ENCODE peak calls at places on chromosomes 12 and 14, in ten cellular contexts. One of them, this sample, is unnamed. For H3K27me3, the result is how much of the 10 kb centered on the place peaks cover.

GRCh38 chr14:105485720-105486332 is 860 bp upstream of the CRIP1 start:
- DNase-seq in left ventricle myocardium inferior: peak
- DNase-seq in uterus: no peak
- DNase-seq in GM12878: no peak
- DNase-seq in ovary: no peak
- DNase-seq in PC-3: peak
- DNase-seq in tibial artery: no peak
- DNase-seq in cardiac muscle cell: peak
- DNase-seq in A673: peak
- DNase-seq in right atrium auricular region: no peak
- DNase-seq in this sample: no peak

GRCh38 chr12:106645074-106645421 is 62.2 kb downstream of the RFX4 start:
- DNase-seq in cardiac muscle cell: peak
- DNase-seq in A673: peak
- DNase-seq in tibial artery: no peak
- DNase-seq in GM12878: no peak
- DNase-seq in left ventricle myocardium inferior: peak
- DNase-seq in PC-3: peak
- DNase-seq in uterus: no peak
- DNase-seq in right atrium auricular region: peak
- DNase-seq in ovary: no peak
- DNase-seq in this sample: no peak

GRCh38 chr12:84946753-84947152 is 34.2 kb upstream of the SLC6A15 start:
- DNase-seq in uterus: no peak
- DNase-seq in PC-3: no peak
- DNase-seq in right atrium auricular region: no peak
- DNase-seq in ovary: no peak
- DNase-seq in left ventricle myocardium inferior: no peak
- DNase-seq in tibial artery: no peak
- DNase-seq in A673: no peak
- DNase-seq in cardiac muscle cell: no peak
- DNase-seq in GM12878: no peak
- DNase-seq in this sample: no peak

GRCh38 chr14:106268013-106268727 is 741.8 kb downstream of the TMEM121 start:
- DNase-seq in ovary: no peak
- DNase-seq in GM12878: no peak
- DNase-seq in tibial artery: no peak
- DNase-seq in left ventricle myocardium inferior: no peak
- DNase-seq in PC-3: no peak
- DNase-seq in cardiac muscle cell: no peak
- DNase-seq in A673: peak
- DNase-seq in right atrium auricular region: no peak
- DNase-seq in uterus: no peak
- DNase-seq in this sample: no peak

GRCh38 chr14:101077511-101078074 is 174.1 kb upstream of the RTL1 start:
- DNase-seq in GM12878: no peak
- DNase-seq in tibial artery: no peak
- DNase-seq in left ventricle myocardium inferior: no peak
- DNase-seq in PC-3: no peak
- DNase-seq in ovary: peak
- DNase-seq in right atrium auricular region: peak
- DNase-seq in A673: peak
- DNase-seq in uterus: no peak
- DNase-seq in cardiac muscle cell: peak
- DNase-seq in this sample: no peak

GRCh38 chr14:56099081-56099797 is 19.0 kb upstream of the PELI2 start:
- DNase-seq in right atrium auricular region: no peak
- DNase-seq in left ventricle myocardium inferior: no peak
- DNase-seq in GM12878: no peak
- DNase-seq in A673: no peak
- DNase-seq in uterus: no peak
- DNase-seq in ovary: no peak
- DNase-seq in PC-3: no peak
- DNase-seq in tibial artery: no peak
- DNase-seq in cardiac muscle cell: no peak
- DNase-seq in this sample: no peak

GRCh38 chr12:6903712-6904111 is 910 bp upstream of the LRRC23 start:
- DNase-seq in A673: no peak
- DNase-seq in cardiac muscle cell: no peak
- DNase-seq in right atrium auricular region: no peak
- DNase-seq in left ventricle myocardium inferior: no peak
- DNase-seq in GM12878: no peak
- DNase-seq in uterus: no peak
- DNase-seq in tibial artery: no peak
- DNase-seq in ovary: no peak
- DNase-seq in PC-3: peak
- DNase-seq in this sample: no peak

GRCh38 chr14:31414190-31414833 is 6.0 kb downstream of the HEATR5A start:
- DNase-seq in uterus: no peak
- DNase-seq in left ventricle myocardium inferior: no peak
- DNase-seq in ovary: no peak
- DNase-seq in cardiac muscle cell: peak
- DNase-seq in tibial artery: no peak
- DNase-seq in GM12878: no peak
- DNase-seq in PC-3: peak
- DNase-seq in A673: no peak
- DNase-seq in right atrium auricular region: no peak
- DNase-seq in this sample: no peak

GRCh38 chr12:120236124-120236398 is 29.5 kb downstream of the PXN start:
- DNase-seq in uterus: no peak
- DNase-seq in A673: no peak
- DNase-seq in GM12878: no peak
- DNase-seq in ovary: no peak
- DNase-seq in left ventricle myocardium inferior: no peak
- DNase-seq in tibial artery: no peak
- DNase-seq in right atrium auricular region: no peak
- DNase-seq in cardiac muscle cell: no peak
- DNase-seq in PC-3: no peak
- DNase-seq in this sample: no peak

GRCh38 chr12:103128862-103129501 is 171.5 kb downstream of the ASCL1 start:
- DNase-seq in cardiac muscle cell: no peak
- DNase-seq in tibial artery: no peak
- DNase-seq in A673: peak
- DNase-seq in left ventricle myocardium inferior: no peak
- DNase-seq in GM12878: no peak
- DNase-seq in right atrium auricular region: no peak
- DNase-seq in uterus: no peak
- DNase-seq in ovary: no peak
- DNase-seq in PC-3: no peak
- DNase-seq in this sample: no peak

GRCh38 chr14:87745507-87746118 is 247.4 kb downstream of the GALC start:
- DNase-seq in right atrium auricular region: no peak
- DNase-seq in tibial artery: no peak
- DNase-seq in GM12878: no peak
- DNase-seq in cardiac muscle cell: peak
- DNase-seq in ovary: no peak
- DNase-seq in left ventricle myocardium inferior: no peak
- DNase-seq in A673: peak
- DNase-seq in PC-3: peak
- DNase-seq in uterus: no peak
- DNase-seq in this sample: no peak

DNA sequence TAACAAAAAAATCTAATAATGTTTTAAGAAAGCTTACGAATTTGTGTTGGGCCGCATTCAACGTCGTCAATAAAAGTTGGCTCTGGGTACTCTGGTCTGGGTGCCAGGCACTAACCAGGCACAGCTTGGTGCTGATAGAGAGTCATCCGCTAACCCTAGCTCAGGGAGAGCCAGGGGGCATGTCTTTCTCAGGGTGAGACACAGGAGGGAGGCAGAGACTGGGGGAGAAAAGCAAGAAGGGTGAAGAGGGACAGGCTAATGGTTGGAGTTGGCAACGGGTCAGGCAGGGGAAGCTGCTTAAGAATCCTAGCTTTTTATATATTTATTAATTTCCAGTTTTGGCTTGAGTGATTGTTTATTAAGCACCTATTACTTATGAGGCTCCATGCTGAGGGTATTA is 105.0 kb downstream of the CMKLR1 start:
- DNase-seq in ovary: no peak
- DNase-seq in GM12878: no peak
- DNase-seq in PC-3: no peak
- DNase-seq in uterus: peak
- DNase-seq in cardiac muscle cell: peak
- DNase-seq in A673: peak
- DNase-seq in left ventricle myocardium inferior: no peak
- DNase-seq in tibial artery: peak
- DNase-seq in right atrium auricular region: no peak
- DNase-seq in this sample: no peak
- TF ChIP-seq CTCF in ovary: no peak
- TF ChIP-seq CTCF in GM12878: peak
- TF ChIP-seq CTCF in PC-3: no peak
- TF ChIP-seq CTCF in uterus: peak
- TF ChIP-seq CTCF in cardiac muscle cell: peak
- TF ChIP-seq CTCF in A673: peak
- TF ChIP-seq CTCF in left ventricle myocardium inferior: peak
- TF ChIP-seq CTCF in tibial artery: peak
- TF ChIP-seq CTCF in right atrium auricular region: no peak
- TF ChIP-seq CTCF in this sample: no peak

GRCh38 chr14:99266181-99267178 is 5.5 kb downstream of the BCL11B start:
- DNase-seq in uterus: peak
- DNase-seq in left ventricle myocardium inferior: peak
- DNase-seq in right atrium auricular region: peak
- DNase-seq in GM12878: no peak
- DNase-seq in ovary: peak
- DNase-seq in cardiac muscle cell: peak
- DNase-seq in PC-3: peak
- DNase-seq in A673: peak
- DNase-seq in tibial artery: peak
- DNase-seq in this sample: peak
- H3K27me3 ChIP-seq in uterus: under half
- H3K27me3 ChIP-seq in left ventricle myocardium inferior: half or more
- H3K27me3 ChIP-seq in right atrium auricular region: under half
- H3K27me3 ChIP-seq in GM12878: under half
- H3K27me3 ChIP-seq in ovary: under half
- H3K27me3 ChIP-seq in cardiac muscle cell: under half
- H3K27me3 ChIP-seq in PC-3: half or more
- H3K27me3 ChIP-seq in A673: under half
- H3K27me3 ChIP-seq in tibial artery: under half
- H3K27me3 ChIP-seq in this sample: under half

GRCh38 chr14:51654549-51654879 is 2.8 kb downstream of the FRMD6 start:
- DNase-seq in A673: no peak
- DNase-seq in right atrium auricular region: no peak
- DNase-seq in tibial artery: no peak
- DNase-seq in GM12878: no peak
- DNase-seq in ovary: no peak
- DNase-seq in left ventricle myocardium inferior: no peak
- DNase-seq in uterus: no peak
- DNase-seq in PC-3: no peak
- DNase-seq in cardiac muscle cell: no peak
- DNase-seq in this sample: no peak

GRCh38 chr14:51652168-51653095 is 722 bp downstream of the FRMD6 start:
- DNase-seq in right atrium auricular region: no peak
- DNase-seq in A673: no peak
- DNase-seq in cardiac muscle cell: no peak
- DNase-seq in uterus: peak
- DNase-seq in tibial artery: peak
- DNase-seq in PC-3: peak
- DNase-seq in ovary: peak
- DNase-seq in GM12878: no peak
- DNase-seq in left ventricle myocardium inferior: peak
- DNase-seq in this sample: no peak

GRCh38 chr14:51651388-51652167 is at the start of gene FRMD6:
- DNase-seq in tibial artery: peak
- DNase-seq in ovary: peak
- DNase-seq in left ventricle myocardium inferior: peak
- DNase-seq in GM12878: peak
- DNase-seq in A673: peak
- DNase-seq in uterus: peak
- DNase-seq in right atrium auricular region: peak
- DNase-seq in PC-3: peak
- DNase-seq in cardiac muscle cell: peak
- DNase-seq in this sample: peak

GRCh38 chr14:51653855-51654548 is 2.3 kb downstream of the FRMD6 start:
- DNase-seq in cardiac muscle cell: no peak
- DNase-seq in PC-3: no peak
- DNase-seq in ovary: no peak
- DNase-seq in tibial artery: no peak
- DNase-seq in left ventricle myocardium inferior: no peak
- DNase-seq in uterus: no peak
- DNase-seq in GM12878: no peak
- DNase-seq in right atrium auricular region: no peak
- DNase-seq in A673: no peak
- DNase-seq in this sample: no peak

DNA sequence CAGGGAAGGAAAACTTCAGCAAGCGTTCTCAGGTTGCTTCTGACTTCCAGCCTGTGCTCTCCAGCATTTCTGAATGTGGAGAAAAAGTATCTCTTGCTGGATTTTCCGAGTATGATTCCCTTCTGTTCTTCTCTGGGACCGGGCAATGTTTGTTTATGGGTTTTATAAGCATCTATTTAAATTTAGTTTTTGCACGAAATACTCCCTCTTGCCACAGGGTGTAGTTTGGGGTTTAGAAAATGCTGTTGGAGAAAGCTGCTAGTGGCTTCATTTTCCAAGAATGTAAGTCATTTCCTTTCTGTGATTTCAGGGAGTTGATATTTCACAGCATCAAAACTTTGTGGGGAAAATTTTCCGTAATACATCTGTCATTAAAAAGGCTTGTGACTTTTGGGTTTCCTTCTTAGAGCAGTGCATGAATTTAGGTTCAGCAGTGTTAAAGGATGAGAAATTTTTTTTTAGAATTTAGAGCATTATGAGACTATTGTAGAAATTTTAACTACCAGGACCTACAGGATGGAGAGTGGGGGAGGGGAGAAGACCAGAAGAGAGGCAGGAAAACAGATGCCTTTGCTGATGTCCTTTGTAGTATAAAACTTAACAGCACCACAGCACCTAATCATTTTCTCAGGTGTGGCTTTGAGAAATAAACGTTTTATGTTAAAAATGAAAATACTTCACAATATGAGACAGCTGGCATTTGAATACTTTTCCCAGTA is 1.5 kb downstream of the FRMD6 start:
- DNase-seq in ovary: no peak
- DNase-seq in PC-3: peak
- DNase-seq in uterus: peak
- DNase-seq in tibial artery: no peak
- DNase-seq in cardiac muscle cell: peak
- DNase-seq in left ventricle myocardium inferior: no peak
- DNase-seq in GM12878: no peak
- DNase-seq in right atrium auricular region: no peak
- DNase-seq in A673: peak
- DNase-seq in this sample: no peak
- TF ChIP-seq CTCF in ovary: peak
- TF ChIP-seq CTCF in PC-3: peak
- TF ChIP-seq CTCF in uterus: peak
- TF ChIP-seq CTCF in tibial artery: peak
- TF ChIP-seq CTCF in cardiac muscle cell: peak
- TF ChIP-seq CTCF in left ventricle myocardium inferior: peak
- TF ChIP-seq CTCF in GM12878: no peak
- TF ChIP-seq CTCF in right atrium auricular region: no peak
- TF ChIP-seq CTCF in A673: peak
- TF ChIP-seq CTCF in this sample: peak

DNA sequence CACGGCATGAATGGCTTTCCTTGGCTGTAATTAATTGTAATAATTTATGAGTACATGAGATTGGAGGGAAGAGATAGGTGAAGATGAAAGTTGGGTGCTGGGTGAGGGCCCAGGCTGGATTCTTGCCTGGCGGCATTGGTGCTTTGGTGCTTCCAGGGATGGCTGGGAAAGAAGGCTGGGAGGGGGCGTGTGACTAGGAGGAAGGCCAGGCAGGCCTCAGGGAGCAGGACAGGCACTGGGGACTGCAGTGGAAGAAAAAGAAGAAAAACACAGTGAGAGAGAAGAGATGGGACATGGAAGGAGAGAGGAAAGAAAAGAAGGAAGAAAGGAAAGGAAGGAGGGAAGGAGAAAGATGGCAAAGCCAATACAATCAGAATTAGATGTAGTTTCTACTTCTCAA is 3.7 kb downstream of the HOXC9 start:
- DNase-seq in ovary: no peak
- DNase-seq in A673: no peak
- DNase-seq in right atrium auricular region: no peak
- DNase-seq in GM12878: no peak
- DNase-seq in PC-3: no peak
- DNase-seq in cardiac muscle cell: no peak
- DNase-seq in left ventricle myocardium inferior: no peak
- DNase-seq in tibial artery: no peak
- DNase-seq in uterus: no peak
- DNase-seq in this sample: no peak
- H3K27me3 ChIP-seq in ovary: under half
- H3K27me3 ChIP-seq in A673: under half
- H3K27me3 ChIP-seq in right atrium auricular region: half or more
- H3K27me3 ChIP-seq in GM12878: under half
- H3K27me3 ChIP-seq in PC-3: under half
- H3K27me3 ChIP-seq in cardiac muscle cell: half or more
- H3K27me3 ChIP-seq in left ventricle myocardium inferior: half or more
- H3K27me3 ChIP-seq in tibial artery: under half
- H3K27me3 ChIP-seq in uterus: under half
- H3K27me3 ChIP-seq in this sample: half or more

This sample was measured in AG04450.